ENCODE peak calls at places on chromosomes 16 and 17, in six cellular contexts. O, N, Z, H, W and L are unnamed samples.

GRCh38 chr16:19704321-19705130 is 13.5 kb downstream of the KNOP1 start:
- DNase-seq in Z (no peak), W (peak), H (peak), N (peak), O (no peak), L (no peak)

GRCh38 chr17:77859411-77859810 is 99.1 kb upstream of the TNRC6C start:
- DNase-seq in H (no peak), O (no peak), N (no peak), Z (no peak), W (no peak), L (no peak)

GRCh38 chr17:47203984-47204721 is 5.0 kb upstream of the MYL4 start:
- DNase-seq in H (peak), N (no peak), Z (no peak), W (no peak), O (no peak), L (no peak)

GRCh38 chr16:81313731-81314602 is 795 bp upstream of the GAN start:
- DNase-seq in H (no peak), N (no peak), W (no peak), O (no peak), Z (no peak), L (no peak)

GRCh38 chr17:2371183-2372130 is 29.4 kb downstream of the MNT start:
- DNase-seq in N (no peak), O (no peak), W (no peak), H (no peak), Z (no peak), L (no peak)

GRCh38 chr17:44976198-44976597 is 8.1 kb upstream of the C1QL1 start:
- DNase-seq in O (no peak), H (no peak), N (no peak), W (no peak), Z (no peak), L (no peak)

GRCh38 chr17:77365584-77366186 is 224.9 kb downstream of the SEC14L1 start:
- DNase-seq in W (no peak), N (no peak), Z (no peak), H (peak), O (peak), L (no peak)

GRCh38 chr17:50311112-50311460 is 34.8 kb upstream of the XYLT2 start:
- DNase-seq in N (no peak), H (no peak), Z (no peak), W (no peak), O (no peak), L (no peak)

GRCh38 chr17:40557531-40558299 is 7.6 kb downstream of the CCR7 start:
- DNase-seq in O (no peak), Z (peak), N (no peak), W (no peak), H (peak), L (no peak)

GRCh38 chr16:49048557-49048956 is 233.1 kb downstream of the CBLN1 start:
- DNase-seq in O (no peak), Z (no peak), N (no peak), W (no peak), H (peak), L (no peak)

GRCh38 chr16:2804728-2805127 is 6.5 kb downstream of the PRSS41 start:
- DNase-seq in W (no peak), Z (no peak), N (no peak), H (no peak), O (no peak), L (no peak)

GRCh38 chr17:75105269-75106080 is 4.3 kb upstream of the ARMC7 start:
- DNase-seq in W (no peak), O (peak), H (peak), N (peak), Z (no peak), L (peak)

GRCh38 chr17:77473615-77474226 is 333.0 kb downstream of the SEC14L1 start:
- DNase-seq in O (no peak), W (no peak), H (no peak), N (no peak), Z (no peak), L (no peak)

GRCh38 chr17:82851381-82851780 is 11.6 kb upstream of the ZNF750 start:
- DNase-seq in O (no peak), W (no peak), Z (no peak), H (no peak), N (no peak), L (no peak)

GRCh38 chr17:37541880-37542675 is 52.4 kb downstream of the DUSP14 start:
- DNase-seq in N (no peak), W (peak), H (peak), O (no peak), Z (no peak), L (no peak)

GRCh38 chr17:41010421-41010820 is 1.5 kb upstream of the KRTAP3-1 start:
- DNase-seq in W (no peak), O (no peak), N (no peak), Z (no peak), H (no peak), L (no peak)

GRCh38 chr17:74678541-74678940 is 34.2 kb downstream of the CD300LF start:
- DNase-seq in Z (peak), H (no peak), N (no peak), O (no peak), W (no peak), L (no peak)

GRCh38 chr16:88368036-88368435 is 14.7 kb upstream of the ZNF469 start:
- DNase-seq in H (no peak), N (no peak), W (no peak), Z (no peak), O (no peak), L (no peak)

GRCh38 chr17:42675348-42675983 is 1.3 kb downstream of the PLEKHH3 start:
- DNase-seq in O (no peak), N (no peak), H (no peak), W (no peak), Z (no peak), L (no peak)

GRCh38 chr17:7842380-7842949 is 8.4 kb downstream of the KDM6B start:
- DNase-seq in N (peak), O (peak), W (no peak), H (peak), Z (no peak), L (no peak)

GRCh38 chr16:27355610-27356009 is 41.8 kb downstream of the IL4R start:
- DNase-seq in O (peak), N (peak), H (peak), Z (peak), W (no peak), L (no peak)

GRCh38 chr17:40542562-40543411 is 22.5 kb downstream of the CCR7 start:
- DNase-seq in O (peak), H (peak), Z (peak), N (no peak), W (peak), L (no peak)

GRCh38 chr17:18860161-18860972 is 2.4 kb downstream of the PRPSAP2 start:
- DNase-seq in H (peak), W (no peak), O (no peak), Z (peak), N (no peak), L (no peak)

GRCh38 chr17:31248986-31249385 is 48.1 kb downstream of the OMG start:
- DNase-seq in H (peak), N (no peak), Z (no peak), W (no peak), O (no peak), L (no peak)

GRCh38 chr17:75822119-75822799 is 21.9 kb downstream of the UNC13D start:
- DNase-seq in O (peak), W (no peak), N (peak), H (no peak), Z (no peak), L (no peak)

GRCh38 chr17:46056800-46057304 is 57.8 kb downstream of the STH start:
- DNase-seq in W (peak), H (peak), O (no peak), Z (no peak), N (no peak), L (no peak)

GRCh38 chr17:48611681-48612455 is 1.1 kb upstream of the HOXB7 start:
- DNase-seq in Z (no peak), O (peak), N (no peak), H (no peak), W (no peak), L (no peak)

GRCh38 chr17:72683506-72684404 is 408.7 kb downstream of the SLC39A11 start:
- DNase-seq in O (peak), N (peak), H (peak), W (peak), Z (no peak), L (no peak)

GRCh38 chr17:41338961-41339485 is 11.6 kb downstream of the KRT33A start:
- DNase-seq in H (peak), Z (no peak), N (no peak), W (peak), O (no peak), L (no peak)

GRCh38 chr16:87854053-87854906 is 15.0 kb downstream of the SLC7A5 start:
- DNase-seq in W (no peak), O (no peak), H (peak), Z (no peak), N (no peak), L (peak)

GRCh38 chr16:89325861-89326471 is 108.5 kb downstream of the ZNF778 start:
- DNase-seq in O (peak), Z (no peak), W (peak), N (peak), H (peak), L (no peak)

GRCh38 chr17:77186141-77186604 is 45.4 kb downstream of the SEC14L1 start:
- DNase-seq in W (no peak), H (no peak), N (no peak), Z (no peak), O (no peak), L (no peak)

GRCh38 chr17:55601874-55602364 is 90.7 kb upstream of the SMIM36 start:
- DNase-seq in W (no peak), O (peak), H (peak), N (no peak), Z (no peak), L (no peak)

GRCh38 chr17:17494499-17495447 is 1.4 kb downstream of the RASD1 start:
- DNase-seq in O (peak), W (no peak), N (peak), Z (peak), H (peak), L (no peak)

GRCh38 chr16:70703835-70704381 is 18.1 kb upstream of the MTSS2 start:
- DNase-seq in Z (no peak), H (no peak), W (no peak), O (no peak), N (no peak), L (no peak)

GRCh38 chr16:70701998-70702397 is 16.1 kb upstream of the MTSS2 start:
- DNase-seq in N (no peak), O (no peak), H (no peak), Z (no peak), W (no peak), L (no peak)

GRCh38 chr16:70701596-70701995 is 15.7 kb upstream of the MTSS2 start:
- DNase-seq in N (no peak), Z (no peak), W (no peak), O (no peak), H (no peak), L (no peak)

GRCh38 chr16:70703041-70703834 is 17.4 kb upstream of the MTSS2 start:
- DNase-seq in O (no peak), N (no peak), W (peak), H (peak), Z (peak), L (no peak)

GRCh38 chr16:70702624-70703023 is 16.8 kb upstream of the MTSS2 start:
- DNase-seq in O (no peak), H (no peak), W (no peak), Z (no peak), N (no peak), L (no peak)
- TF ChIP-seq CTCF in O (no peak), H (no peak), W (no peak), Z (no peak), N (no peak), L (no peak)

DNA sequence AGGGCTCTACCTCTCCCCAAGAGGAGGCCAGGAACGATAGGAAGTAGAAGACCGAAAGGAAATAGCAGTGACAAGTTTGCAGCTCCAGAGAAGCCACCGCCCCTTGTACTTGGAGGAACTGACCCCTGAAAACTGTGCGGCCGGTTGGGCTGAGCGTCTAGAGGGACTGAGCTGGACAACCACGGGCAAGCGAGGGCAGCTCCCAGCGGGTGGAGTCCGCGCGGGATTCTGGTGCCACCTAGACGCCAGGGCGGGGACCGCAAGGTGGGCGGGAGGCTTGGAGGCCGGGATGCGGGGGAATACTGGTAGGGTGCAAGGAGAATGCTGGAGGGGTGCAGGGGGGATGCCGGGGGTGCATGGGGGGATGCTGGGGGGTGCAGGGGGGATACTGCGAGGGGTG is 1.3 kb upstream of the SLC6A4 start:
- DNase-seq in O (peak), W (no peak), Z (peak), N (peak), H (peak), L (no peak)
- TF ChIP-seq CTCF in O (no peak), W (peak), Z (no peak), N (no peak), H (peak), L (no peak)

GRCh38 chr16:66025751-66026150 is 340.7 kb upstream of the CDH5 start:
- DNase-seq in W (no peak), Z (no peak), O (no peak), N (no peak), H (no peak), L (no peak)

GRCh38 chr16:66028505-66029216 is 337.8 kb upstream of the CDH5 start:
- DNase-seq in O (no peak), N (no peak), Z (peak), W (peak), H (peak), L (no peak)

GRCh38 chr16:66030036-66030435 is 336.5 kb upstream of the CDH5 start:
- DNase-seq in H (no peak), Z (no peak), N (no peak), O (no peak), W (no peak), L (no peak)

GRCh38 chr16:66026931-66027330 is 339.6 kb upstream of the CDH5 start:
- DNase-seq in Z (peak), W (no peak), N (no peak), O (no peak), H (no peak), L (no peak)

GRCh38 chr16:66026211-66026610 is 340.3 kb upstream of the CDH5 start:
- DNase-seq in Z (peak), N (no peak), W (no peak), O (no peak), H (peak), L (no peak)
- TF ChIP-seq CTCF in Z (no peak), N (no peak), W (peak), O (no peak), H (peak), L (peak)

DNA sequence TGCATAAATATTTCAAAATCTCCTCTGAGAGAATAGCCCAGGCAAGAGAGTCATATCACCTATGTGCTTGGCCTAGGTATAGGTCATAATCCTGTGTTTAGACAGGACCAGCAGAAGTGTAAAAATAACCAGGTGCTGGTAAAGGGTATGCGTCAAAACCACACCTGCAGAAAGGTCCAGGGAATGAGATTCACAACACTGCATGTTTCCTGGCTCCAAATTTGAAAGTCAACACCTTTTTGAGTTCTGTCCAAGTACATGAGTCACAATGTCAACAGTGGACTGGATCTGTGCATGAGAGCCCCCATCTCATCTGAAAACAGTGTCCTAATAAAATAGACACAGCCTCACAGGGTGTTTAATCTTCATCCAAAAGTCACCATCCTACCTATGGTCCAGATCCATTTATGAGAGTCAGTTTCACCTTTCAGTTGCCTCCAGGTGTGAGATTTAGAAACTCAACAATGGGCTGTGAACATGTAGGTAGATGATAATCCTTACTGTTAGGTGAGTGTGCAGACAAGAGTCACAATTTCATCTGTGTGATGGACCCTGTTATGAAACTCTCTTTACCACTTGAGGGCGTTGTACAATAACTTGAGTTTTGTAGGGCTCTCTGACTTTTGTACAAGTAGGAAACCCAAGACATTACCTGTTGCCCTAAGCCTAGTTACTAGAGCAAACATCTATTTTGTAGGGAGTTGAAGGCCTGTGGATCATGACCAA is 2100.7 kb downstream of the TP53TG3F start:
- DNase-seq in O (no peak), Z (no peak), N (no peak), W (no peak), H (no peak), L (no peak)
- TF ChIP-seq CTCF in O (no peak), Z (no peak), N (no peak), W (no peak), H (no peak), L (no peak)

GRCh38 chr17:10170233-10170632 is 28.2 kb downstream of the GAS7 start:
- DNase-seq in O (no peak), Z (no peak), H (no peak), W (no peak), N (no peak), L (no peak)
- TF ChIP-seq CTCF in O (no peak), Z (no peak), H (no peak), W (no peak), N (no peak), L (no peak)

DNA sequence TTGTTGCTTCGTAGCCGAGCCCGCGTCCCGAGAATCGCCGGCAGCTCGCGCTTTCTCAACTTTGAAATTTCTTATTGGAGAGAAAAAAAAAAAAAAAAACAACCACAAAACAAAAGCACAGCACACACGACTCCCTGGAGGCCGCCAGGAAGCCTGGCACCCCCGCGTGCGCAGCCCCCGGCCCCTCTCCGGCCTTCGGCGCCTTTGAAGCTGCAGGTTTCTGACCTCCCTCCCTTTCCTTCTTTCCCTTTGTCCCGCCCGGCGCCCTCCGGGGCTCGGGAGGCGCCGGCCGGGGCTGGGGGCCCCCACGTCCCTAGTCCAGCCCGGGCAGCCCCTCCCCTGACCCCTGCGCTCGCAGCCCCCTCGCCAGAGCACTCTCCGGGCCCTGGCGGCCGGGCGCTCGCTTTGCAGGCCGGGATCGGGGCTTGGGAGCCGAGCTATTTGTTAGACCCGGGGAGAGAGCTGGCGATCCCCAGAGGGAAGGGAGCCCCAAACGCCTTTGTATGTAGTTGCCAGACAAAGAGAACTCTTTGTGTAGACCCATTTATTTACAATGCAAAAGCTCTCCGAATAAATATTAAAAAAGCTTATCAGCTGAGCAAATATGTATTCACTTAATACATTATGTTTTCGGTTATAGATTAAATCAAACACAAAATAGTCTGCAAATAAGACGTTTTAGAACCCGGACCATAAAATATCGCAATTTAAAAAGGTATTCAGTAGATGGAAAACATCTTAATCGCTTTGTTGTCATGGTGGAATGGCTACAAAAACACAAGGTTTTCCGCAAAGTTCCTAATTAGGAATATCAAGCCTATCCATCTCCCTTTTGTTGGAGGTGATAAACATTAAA is 2.3 kb downstream of the BAHCC1 start:
- DNase-seq in N (no peak), Z (no peak), H (peak), O (no peak), W (no peak), L (no peak)
- TF ChIP-seq CTCF in N (no peak), Z (no peak), H (peak), O (no peak), W (no peak), L (no peak)

GRCh38 chr17:60577147-60577925 is 22.7 kb upstream of the PPM1D start:
- DNase-seq in N (no peak), H (peak), W (no peak), Z (peak), O (peak), L (no peak)
- TF ChIP-seq CTCF in N (no peak), H (peak), W (peak), Z (no peak), O (no peak), L (peak)

GRCh38 chr17:80473701-80474100 is 2.7 kb downstream of the NPTX1 start:
- DNase-seq in H (no peak), N (no peak), W (no peak), O (no peak), Z (no peak), L (no peak)

GRCh38 chr17:80472996-80473395 is 3.4 kb downstream of the NPTX1 start:
- DNase-seq in O (no peak), W (no peak), N (no peak), Z (no peak), H (no peak), L (no peak)

GRCh38 chr17:80475949-80476876 is at the start of gene NPTX1:
- DNase-seq in W (no peak), H (no peak), Z (no peak), N (no peak), O (no peak), L (no peak)

GRCh38 chr17:80474933-80475915 is 1.2 kb downstream of the NPTX1 start:
- DNase-seq in W (no peak), O (no peak), Z (no peak), N (no peak), H (no peak), L (no peak)

DNA sequence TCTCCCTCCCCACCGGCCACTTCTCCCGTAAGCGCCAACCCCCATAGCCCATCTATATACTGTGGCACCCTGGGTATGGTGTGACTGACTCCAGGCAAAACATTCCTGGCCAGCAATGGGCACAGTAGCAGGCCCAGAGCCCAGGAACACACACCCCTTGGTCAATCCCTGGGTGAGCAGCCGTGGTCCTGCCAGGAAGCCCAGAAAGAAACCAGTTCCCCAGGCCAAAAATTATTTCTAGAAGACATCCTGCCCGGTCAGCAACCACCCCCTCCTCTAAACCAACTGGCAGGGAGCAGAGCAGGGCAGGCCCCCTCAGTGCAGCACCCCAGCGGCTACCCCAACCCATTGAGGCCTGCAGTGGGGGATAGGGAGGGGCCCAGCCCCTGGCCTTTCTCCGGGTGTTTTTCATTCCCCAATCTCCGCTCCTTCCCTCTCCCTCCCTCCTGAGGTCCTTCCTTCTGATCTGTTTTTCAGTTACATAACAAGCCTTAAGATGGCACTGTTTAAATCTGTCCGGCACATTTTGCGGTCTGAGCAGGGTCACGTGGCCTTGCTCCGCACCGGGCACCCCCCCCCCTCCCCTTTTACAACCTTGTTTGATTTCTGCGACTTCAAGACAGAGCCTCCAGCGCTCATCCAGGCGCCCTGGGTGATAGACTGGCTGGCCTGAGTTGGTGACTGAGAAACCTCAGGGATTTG is 2.0 kb downstream of the NPTX1 start:
- DNase-seq in N (no peak), O (no peak), W (no peak), H (peak), Z (no peak), L (no peak)
- TF ChIP-seq CTCF in N (no peak), O (no peak), W (peak), H (peak), Z (no peak), L (peak)